ENCODE peak calls at places on chromosomes 7 and 10, in seven cellular contexts. V is A673, L is GM23338, K is hepatocyte, X is HCT116, A is MM.1S, O is mammary epithelial cell. N is an unnamed sample.
A peak's percentile ranks its signal among the peaks of the same experiment; 100 is the strongest.

GRCh38 chr10:130737622-130738021 is 573.9 kb downstream of the TCERG1L start:
- DNase-seq in K (peak; percentile 62), O (peak; percentile 1), X (no peak), L (peak; percentile 44), A (no peak), V (peak; percentile 52), N (no peak)

GRCh38 chr7:153406486-153406872 is 645.7 kb upstream of the DPP6 start:
- DNase-seq in L (no peak), A (no peak), K (no peak), O (no peak), X (no peak), V (no peak), N (no peak)

GRCh38 chr10:44280615-44281014 is 104.3 kb downstream of the CXCL12 start:
- DNase-seq in A (no peak), K (no peak), O (no peak), L (no peak), X (no peak), V (no peak), N (no peak)

GRCh38 chr7:23246540-23246939 is at the start of gene GPNMB:
- DNase-seq in X (no peak), A (no peak), K (peak; percentile 50), V (peak; percentile 18), L (peak; percentile 49), O (peak; percentile 80), N (peak; percentile 81)

GRCh38 chr10:12103743-12104142 is 25.7 kb upstream of the SEC61A2 start:
- DNase-seq in A (no peak), K (no peak), X (no peak), V (no peak), O (no peak), L (no peak), N (no peak)

GRCh38 chr10:58512470-58513188 is at the start of gene BICC1:
- DNase-seq in A (no peak), O (peak; percentile 46), X (no peak), L (peak; percentile 64), V (peak; percentile 40), K (peak; percentile 76), N (peak; percentile 51)

GRCh38 chr10:51073461-51074237 is 638 bp upstream of the PRKG1 start:
- DNase-seq in V (no peak), O (peak; percentile 10), A (peak; percentile 35), K (peak; percentile 33), X (no peak), L (peak; percentile 69), N (peak; percentile 5)

GRCh38 chr7:137816696-137817320 is 30.0 kb downstream of the DGKI start:
- DNase-seq in X (no peak), O (no peak), A (no peak), V (peak; percentile 2), K (no peak), L (peak; percentile 65), N (no peak)

GRCh38 chr10:121683803-121684202 is 85.6 kb upstream of the FGFR2 start:
- DNase-seq in X (no peak), K (no peak), O (no peak), V (no peak), L (no peak), A (no peak), N (no peak)

GRCh38 chr10:624605-625334 is 64.7 kb downstream of the DIP2C start:
- DNase-seq in L (peak; percentile 77), V (no peak), O (peak; percentile 32), X (no peak), K (peak; percentile 84), A (no peak), N (peak; percentile 88)

GRCh38 chr7:111846900-111847299 is 284.6 kb upstream of the IMMP2L start:
- DNase-seq in K (peak; percentile 59), V (no peak), X (no peak), L (no peak), O (no peak), A (no peak), N (no peak)

GRCh38 chr7:67809586-67809985 is 813.0 kb downstream of the TYW1 start:
- DNase-seq in X (no peak), L (no peak), K (no peak), V (peak; percentile 24), A (no peak), O (no peak), N (no peak)

GRCh38 chr7:4270941-4271715 is 411.0 kb upstream of the FOXK1 start:
- DNase-seq in X (no peak), O (no peak), A (no peak), L (peak; percentile 27), V (no peak), K (no peak), N (no peak)

GRCh38 chr10:9010093-9010492 is 955.6 kb downstream of the GATA3 start:
- DNase-seq in X (no peak), O (peak; percentile 12), L (peak; percentile 30), V (no peak), K (no peak), A (no peak), N (no peak)

GRCh38 chr7:123616244-123616643 is 14.6 kb downstream of the ASB15 start:
- DNase-seq in X (no peak), A (no peak), L (no peak), V (no peak), O (no peak), K (no peak), N (no peak)

GRCh38 chr7:92914645-92915044 is 78.3 kb upstream of the CDK6 start:
- DNase-seq in A (no peak), V (no peak), K (no peak), O (no peak), X (no peak), L (no peak), N (no peak)

GRCh38 chr7:57327081-57327480 is 122.9 kb upstream of the ZNF716 start:
- DNase-seq in A (no peak), V (no peak), L (no peak), X (no peak), O (no peak), K (no peak), N (no peak)

GRCh38 chr7:150879345-150879744 is 27.0 kb downstream of the AOC1 start:
- DNase-seq in V (peak; percentile 77), O (peak; percentile 11), A (no peak), K (no peak), X (no peak), L (peak; percentile 32), N (peak; percentile 36)

GRCh38 chr10:52213511-52213831 is 100.6 kb upstream of the DKK1 start:
- DNase-seq in X (no peak), A (no peak), L (peak; percentile 71), V (no peak), K (peak; percentile 53), O (peak; percentile 22), N (peak; percentile 27)

DNA sequence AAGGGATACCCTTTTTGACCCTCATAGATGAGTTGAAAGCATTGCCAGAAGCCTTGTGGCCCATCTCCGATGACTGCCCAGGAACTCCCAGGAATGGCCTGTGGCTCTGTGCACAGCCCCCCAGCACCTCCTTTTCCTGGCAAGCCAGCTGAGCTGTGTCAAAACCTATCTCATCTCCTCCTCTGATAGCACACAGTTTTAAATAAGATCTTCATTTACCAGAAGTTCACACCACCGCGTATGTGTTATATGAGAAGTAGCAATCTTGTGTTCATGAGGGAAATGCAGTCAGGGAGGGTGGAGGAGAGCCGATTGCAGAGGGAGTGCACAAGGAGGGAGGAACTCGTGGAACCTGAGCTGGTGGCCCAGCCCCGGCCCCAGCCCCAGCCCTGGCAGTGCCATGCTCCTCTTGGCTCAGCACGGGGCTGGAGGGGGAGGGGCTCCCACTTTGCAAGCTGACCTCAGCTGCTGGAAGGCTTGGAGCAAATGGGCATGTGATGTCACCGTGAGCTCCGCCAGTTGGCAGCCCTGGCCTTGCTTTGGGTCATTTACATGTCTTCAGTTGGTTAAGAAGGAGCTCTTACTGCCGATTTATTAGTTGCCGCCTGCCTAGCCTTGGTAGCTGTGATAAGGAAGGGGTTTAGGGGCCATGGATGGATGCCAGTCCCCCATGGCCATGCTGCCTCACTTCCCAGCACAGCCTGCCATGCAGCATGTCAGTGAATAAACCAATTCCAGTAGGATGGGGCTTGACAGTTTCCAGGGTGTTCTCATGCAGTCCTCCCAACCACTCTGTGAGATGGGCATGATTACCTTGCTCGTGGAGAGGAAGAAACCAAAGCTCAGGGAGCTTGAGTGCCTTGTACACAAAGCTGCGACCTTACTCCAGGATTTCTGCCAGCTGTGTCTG is 20.0 kb downstream of the UNC5B start:
- DNase-seq in K (no peak), L (no peak), X (no peak), V (no peak), O (no peak), A (no peak), N (peak; percentile 53)
- H3K4me1 ChIP-seq in K (peaks cover 87% of the 10 kb centered on the region), L (peaks cover 13% of the 10 kb centered on the region), X (no peaks in the 10 kb centered on the region), V (peaks cover 27% of the 10 kb centered on the region), O (no peaks in the 10 kb centered on the region), A (no peaks in the 10 kb centered on the region), N (peaks cover 36% of the 10 kb centered on the region)

GRCh38 chr7:36473454-36474282 is 84.0 kb downstream of the ANLN start:
- DNase-seq in K (peak; percentile 44), A (no peak), V (peak; percentile 57), L (peak; percentile 80), X (peak; percentile 31), O (peak; percentile 93), N (peak; percentile 13)
- TF ChIP-seq CTCF in K (peak; percentile 43), A (peak; percentile 53), V (peak; percentile 78), L (peak; percentile 84), X (peak; percentile 67), O (peak; percentile 52), N (peak; percentile 34)

GRCh38 chr10:118243907-118244306 is 98.2 kb downstream of the FAM204A start:
- DNase-seq in L (no peak), O (no peak), K (no peak), A (no peak), X (no peak), V (no peak), N (no peak)

GRCh38 chr10:118238573-118239240 is 103.4 kb downstream of the FAM204A start:
- DNase-seq in L (no peak), K (peak; percentile 40), V (no peak), O (peak; percentile 44), X (no peak), A (no peak), N (no peak)

GRCh38 chr10:118237930-118238329 is 104.2 kb downstream of the FAM204A start:
- DNase-seq in K (no peak), O (no peak), L (no peak), A (no peak), X (no peak), V (no peak), N (no peak)

GRCh38 chr10:118246340-118247247 is 95.5 kb downstream of the FAM204A start:
- DNase-seq in A (no peak), K (no peak), X (no peak), V (no peak), O (peak; percentile 28), L (peak; percentile 29), N (no peak)

GRCh38 chr10:118241229-118242137 is 100.6 kb downstream of the FAM204A start:
- DNase-seq in A (peak; percentile 67), L (peak; percentile 87), V (peak; percentile 82), K (peak; percentile 83), O (peak; percentile 71), X (peak; percentile 81), N (peak; percentile 39)
- TF ChIP-seq EZH2 in A (no peak), L (no peak), V (no peak), K (no peak), O (no peak), X (no peak), N (peak; percentile 26)

DNA sequence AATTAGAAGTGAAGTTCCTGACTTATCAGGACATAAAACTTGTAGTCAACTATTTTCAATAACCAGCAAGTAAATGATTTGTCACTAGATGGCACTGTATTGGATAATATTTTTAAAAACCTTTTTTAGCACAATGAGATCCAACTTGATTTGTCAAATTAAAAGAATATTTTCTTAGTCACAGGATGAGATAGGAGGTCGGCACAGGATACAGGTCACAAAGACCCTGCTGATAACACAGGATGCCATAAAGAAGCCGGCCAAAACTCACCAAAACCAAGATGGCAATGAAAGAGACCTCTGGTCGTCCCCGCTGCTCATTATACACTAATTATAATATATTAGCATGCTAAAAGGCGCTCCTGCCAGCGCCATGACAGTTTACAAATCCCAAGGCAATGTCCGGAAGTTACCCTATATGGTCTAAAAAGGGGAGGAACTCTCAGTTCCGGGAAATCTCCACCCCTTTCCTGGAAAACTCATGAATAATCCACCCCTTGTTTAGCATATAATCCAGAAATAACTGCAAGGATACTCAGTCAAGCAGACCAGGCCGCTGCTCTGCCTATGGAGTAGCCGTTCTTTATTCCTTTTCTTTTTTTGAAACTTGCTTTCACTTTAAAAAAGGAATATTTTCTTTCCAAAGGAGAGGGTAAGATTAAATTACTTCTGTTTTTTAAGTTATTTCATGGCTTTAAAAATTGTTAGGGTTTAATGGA is 255.7 kb upstream of the MKLN1 start:
- DNase-seq in L (peak; percentile 56), V (peak; percentile 97), O (peak; percentile 72), A (peak; percentile 48), K (no peak), X (no peak), N (peak; percentile 86)
- H3K4me1 ChIP-seq in L (peaks cover 19% of the 10 kb centered on the region), V (peaks cover 52% of the 10 kb centered on the region), O (peaks cover 23% of the 10 kb centered on the region), A (no peaks in the 10 kb centered on the region), K (no peaks in the 10 kb centered on the region), X (peaks cover 18% of the 10 kb centered on the region), N (peaks cover 28% of the 10 kb centered on the region)

N was measured in astrocyte.